ENCODE peak calls at places on chromosomes 2 and 18, in five cellular contexts. Y is IMR-90, W is fibroblast of the aortic adventitia, U is foreskin fibroblast, X is astrocyte of the cerebellum. J is an unnamed sample.

GRCh38 chr2:171228826-171229225 is 68.1 kb upstream of the TLK1 start:
- DNase-seq in Y (no peak), W (no peak), U (no peak), X (no peak), J (no peak)

GRCh38 chr2:5453648-5454390 is 238.4 kb upstream of the SOX11 start:
- DNase-seq in Y (peak; percentile 31), W (no peak), U (no peak), X (peak; percentile 73), J (peak; percentile 4)

GRCh38 chr2:42200534-42201227 is 31.5 kb downstream of the EML4 start:
- DNase-seq in Y (peak; percentile 71), W (peak; percentile 94), U (no peak), X (peak; percentile 67), J (no peak)

GRCh38 chr2:39470580-39470979 is 33.5 kb upstream of the MAP4K3 start:
- DNase-seq in Y (no peak), W (no peak), U (no peak), X (no peak), J (no peak)

GRCh38 chr2:150526827-150527226 is 39.4 kb upstream of the RND3 start:
- DNase-seq in Y (peak; percentile 94), W (peak; percentile 95), U (peak; percentile 89), X (peak; percentile 71), J (peak; percentile 97)

GRCh38 chr2:67036446-67036845 is 360.7 kb upstream of the ETAA1 start:
- DNase-seq in Y (peak; percentile 36), W (peak; percentile 36), U (peak; percentile 59), X (no peak), J (peak; percentile 24)

GRCh38 chr18:36638224-36638623 is 190.6 kb downstream of the TPGS2 start:
- DNase-seq in Y (no peak), W (no peak), U (no peak), X (no peak), J (no peak)

GRCh38 chr2:118047273-118047898 is 33.5 kb upstream of the CCDC93 start:
- DNase-seq in Y (peak; percentile 57), W (peak; percentile 64), U (peak; percentile 28), X (peak; percentile 39), J (peak; percentile 29)

GRCh38 chr2:240981273-240981672 is 17.1 kb upstream of the SNED1 start:
- DNase-seq in Y (peak; percentile 29), W (peak; percentile 62), U (peak; percentile 76), X (no peak), J (no peak)

GRCh38 chr2:129135017-129135416 is 816.3 kb upstream of the HS6ST1 start:
- DNase-seq in Y (no peak), W (no peak), U (no peak), X (no peak), J (no peak)

GRCh38 chr2:63701406-63701805 is 112.6 kb downstream of the MDH1 start:
- DNase-seq in Y (no peak), W (no peak), U (no peak), X (no peak), J (no peak)

GRCh38 chr18:13220326-13220991 is 1.9 kb downstream of the LDLRAD4 start:
- DNase-seq in Y (no peak), W (no peak), U (no peak), X (no peak), J (no peak)

GRCh38 chr2:199757466-199757865 is 93.5 kb downstream of the FTCDNL1 start:
- DNase-seq in Y (no peak), W (peak; percentile 25), U (no peak), X (no peak), J (no peak)

GRCh38 chr2:189899101-189899500 is 114.9 kb downstream of the PMS1 start:
- DNase-seq in Y (peak; percentile 12), W (no peak), U (no peak), X (no peak), J (no peak)

GRCh38 chr18:62514570-62514969 is 8.3 kb upstream of the ZCCHC2 start:
- DNase-seq in Y (no peak), W (no peak), U (no peak), X (no peak), J (no peak)

GRCh38 chr2:46296216-46296839 is 879 bp upstream of the EPAS1 start:
- DNase-seq in Y (no peak), W (no peak), U (no peak), X (no peak), J (peak; percentile 40)

GRCh38 chr2:118307864-118308263 is 219.6 kb downstream of the INSIG2 start:
- DNase-seq in Y (no peak), W (no peak), U (no peak), X (no peak), J (no peak)

GRCh38 chr2:227267406-227268115 is 57.5 kb upstream of the MFF start:
- DNase-seq in Y (no peak), W (no peak), U (peak; percentile 18), X (no peak), J (peak; percentile 35)

GRCh38 chr2:40859617-40860016 is 407.7 kb upstream of the SLC8A1 start:
- DNase-seq in Y (no peak), W (no peak), U (no peak), X (no peak), J (peak; percentile 46)

GRCh38 chr2:129766594-129766993 is 212.9 kb upstream of the RAB6C start:
- DNase-seq in Y (no peak), W (no peak), U (no peak), X (no peak), J (no peak)

GRCh38 chr18:8960740-8961657 is 141.5 kb upstream of the NDUFV2 start:
- DNase-seq in Y (peak; percentile 86), W (peak; percentile 77), U (peak; percentile 72), X (no peak), J (peak; percentile 92)

GRCh38 chr2:28678944-28679343 is 72.7 kb upstream of the PPP1CB start:
- DNase-seq in Y (no peak), W (no peak), U (no peak), X (no peak), J (no peak)

GRCh38 chr18:2240311-2240705 is 331.0 kb downstream of the METTL4 start:
- DNase-seq in Y (peak; percentile 12), W (peak; percentile 68), U (no peak), X (no peak), J (no peak)

GRCh38 chr18:13796515-13796914 is 27.4 kb upstream of the MC5R start:
- DNase-seq in Y (no peak), W (no peak), U (no peak), X (no peak), J (no peak)

GRCh38 chr2:48715956-48716355 is 39.6 kb downstream of the LHCGR start:
- DNase-seq in Y (peak; percentile 64), W (no peak), U (no peak), X (peak; percentile 63), J (no peak)

GRCh38 chr2:48713647-48714046 is 41.9 kb downstream of the LHCGR start:
- DNase-seq in Y (peak; percentile 48), W (no peak), U (no peak), X (no peak), J (no peak)

GRCh38 chr2:48717826-48718225 is 37.7 kb downstream of the LHCGR start:
- DNase-seq in Y (no peak), W (no peak), U (no peak), X (no peak), J (no peak)

GRCh38 chr2:48714240-48714639 is 41.3 kb downstream of the LHCGR start:
- DNase-seq in Y (peak; percentile 87), W (no peak), U (no peak), X (no peak), J (no peak)

DNA sequence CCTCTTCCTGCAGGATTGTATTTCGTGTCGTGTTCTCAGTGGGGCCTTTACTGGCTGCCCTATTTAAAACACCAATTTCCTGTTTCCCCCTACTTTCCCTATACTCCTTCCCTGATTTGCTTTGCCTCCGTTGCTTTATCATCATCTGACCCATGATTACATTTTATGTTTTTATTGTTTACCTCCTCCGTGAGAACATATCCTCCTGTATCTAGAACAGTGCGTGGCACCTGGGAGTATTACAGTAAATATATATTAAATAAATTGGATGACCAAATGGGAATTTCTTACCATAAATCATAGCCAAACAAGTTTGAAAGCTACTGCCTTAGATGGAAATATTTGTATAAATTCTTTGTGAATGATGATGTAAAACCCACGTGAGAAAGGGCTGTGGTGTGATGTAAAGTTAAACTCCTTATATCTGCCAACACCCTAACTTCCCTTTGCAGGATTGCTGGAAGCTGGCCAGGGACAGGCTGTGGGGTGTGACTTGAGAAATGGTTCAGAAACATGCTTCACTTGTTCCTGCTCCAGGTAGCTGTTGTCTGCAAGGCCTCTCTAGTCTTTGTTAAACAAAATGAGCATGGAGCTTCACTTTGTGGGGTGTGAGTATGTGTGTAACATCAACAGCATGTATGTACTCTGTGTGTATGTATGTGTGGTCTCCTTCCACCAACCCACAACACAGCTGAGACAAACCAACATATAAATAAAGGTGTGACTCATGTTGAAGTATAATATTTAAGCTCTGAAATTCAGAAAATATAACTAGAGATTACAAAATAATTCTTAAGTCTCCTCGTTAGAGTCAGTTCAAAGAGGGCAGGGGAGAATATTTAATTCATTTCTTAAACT is 40.3 kb downstream of the LHCGR start:
- DNase-seq in Y (peak; percentile 96), W (peak; percentile 4), U (no peak), X (no peak), J (peak; percentile 93)
- TF ChIP-seq CTCF in Y (no peak), W (no peak), U (no peak), X (no peak), J (no peak)

GRCh38 chr2:173355132-173355865 is 627 bp downstream of the CDCA7 start:
- DNase-seq in Y (peak; percentile 60), W (peak; percentile 54), U (peak; percentile 46), X (peak; percentile 6), J (peak; percentile 49)

GRCh38 chr2:173355866-173356508 is 1.3 kb downstream of the CDCA7 start:
- DNase-seq in Y (no peak), W (no peak), U (peak; percentile 5), X (no peak), J (peak; percentile 92)

GRCh38 chr2:173357351-173357750 is 2.7 kb downstream of the CDCA7 start:
- DNase-seq in Y (no peak), W (peak; percentile 2), U (no peak), X (no peak), J (no peak)

GRCh38 chr2:173358617-173359016 is 3.9 kb downstream of the CDCA7 start:
- DNase-seq in Y (no peak), W (no peak), U (no peak), X (no peak), J (no peak)

GRCh38 chr2:173359231-173359630 is 4.6 kb downstream of the CDCA7 start:
- DNase-seq in Y (peak; percentile 15), W (no peak), U (no peak), X (no peak), J (no peak)
- H3K4me3 ChIP-seq in Y (no peak overlapping the region), W (no peak overlapping the region), U (no peak overlapping the region), X (no peak overlapping the region), J (no peak overlapping the region)

DNA sequence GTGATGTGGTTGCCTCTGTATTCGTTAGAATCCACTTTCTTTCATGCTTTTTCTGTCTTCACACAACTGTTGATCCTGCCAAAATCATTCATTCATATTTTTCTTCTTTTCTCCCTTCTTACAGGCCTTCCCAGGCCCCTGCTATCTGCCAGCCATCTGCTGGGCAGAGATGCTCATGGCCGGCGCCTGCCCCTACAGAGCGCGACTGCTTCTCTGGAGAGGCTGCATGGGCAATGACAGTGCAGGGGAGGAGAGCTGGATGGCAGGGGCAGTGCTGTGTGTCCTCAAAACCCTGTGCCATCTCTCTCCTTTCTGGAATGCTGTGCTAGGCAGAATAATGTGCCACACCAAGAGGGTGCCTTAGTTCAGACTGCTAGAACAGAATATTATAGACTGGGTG is 125.2 kb downstream of the INHBB start:
- DNase-seq in Y (no peak), W (no peak), U (no peak), X (no peak), J (no peak)
- TF ChIP-seq CTCF in Y (no peak), W (no peak), U (no peak), X (no peak), J (no peak)

DNA sequence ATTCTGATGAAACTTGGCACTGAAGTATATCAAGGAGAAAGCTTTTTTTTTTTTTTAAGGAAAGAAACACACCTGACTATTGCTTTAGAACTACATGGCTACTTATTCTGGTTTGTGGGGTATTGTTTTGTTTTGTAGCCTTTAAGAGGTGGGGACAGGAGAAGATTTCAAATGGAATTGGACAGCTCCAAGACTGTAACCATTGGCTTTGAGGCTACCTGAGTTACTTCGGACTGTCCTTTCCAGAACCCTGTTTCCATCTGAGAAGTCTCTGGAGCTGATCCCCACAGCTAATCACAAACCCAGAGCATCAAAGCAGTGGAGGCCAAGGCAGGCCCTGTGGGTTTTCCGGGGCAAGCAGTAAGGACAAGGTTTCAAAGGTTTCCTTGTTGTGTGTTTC is 4.7 kb downstream of the CDC42EP3 start:
- DNase-seq in Y (no peak), W (no peak), U (no peak), X (no peak), J (no peak)
- H3K4me3 ChIP-seq in Y (peak overlapping the region; percentile 30), W (no peak overlapping the region), U (peak overlapping the region; percentile 76), X (no peak overlapping the region), J (no peak overlapping the region)